ENCODE peak calls at places on chromosomes 2 and 18, in six cellular contexts. X, N, M, J, O and T are unnamed samples.

GRCh38 chr2:219458996-219459395 is 24.4 kb downstream of the SPEG start:
- DNase-seq in J (no peak), O (no peak), M (no peak), X (no peak), N (no peak), T (no peak)

GRCh38 chr2:71779306-71779855 is 326.0 kb downstream of the DYSF start:
- DNase-seq in N (no peak), O (no peak), J (no peak), X (no peak), M (no peak), T (no peak)

GRCh38 chr2:124485659-124486058 is 460.6 kb downstream of the CNTNAP5 start:
- DNase-seq in X (no peak), J (peak), N (no peak), M (no peak), O (no peak), T (no peak)

GRCh38 chr2:203535784-203536590 is 886 bp upstream of the RAPH1 start:
- DNase-seq in M (no peak), X (no peak), N (no peak), J (peak), O (no peak), T (no peak)

GRCh38 chr2:69724540-69725159 is 17.3 kb upstream of the ANXA4 start:
- DNase-seq in X (peak), M (peak), N (peak), J (peak), O (peak), T (peak)

GRCh38 chr2:219689676-219690628 is 62.5 kb downstream of the SLC4A3 start:
- DNase-seq in M (no peak), N (peak), O (peak), X (peak), J (peak), T (peak)

GRCh38 chr2:208097801-208098200 is 26.5 kb downstream of the CRYGD start:
- DNase-seq in N (no peak), O (peak), X (no peak), J (no peak), M (no peak), T (no peak)

GRCh38 chr2:8229546-8229986 is 452.3 kb upstream of the ID2 start:
- DNase-seq in X (peak), N (peak), M (peak), J (peak), O (no peak), T (no peak)

GRCh38 chr18:21735452-21736015 is 5.1 kb upstream of the MIB1 start:
- DNase-seq in O (peak), M (no peak), X (peak), N (no peak), J (peak), T (peak)

GRCh38 chr2:98170076-98170475 is 83.1 kb downstream of the VWA3B start:
- DNase-seq in M (no peak), N (no peak), O (no peak), J (no peak), X (no peak), T (no peak)

GRCh38 chr2:30113617-30114293 is 33.1 kb upstream of the YPEL5 start:
- DNase-seq in X (no peak), J (no peak), N (peak), O (peak), M (no peak), T (no peak)

GRCh38 chr2:54657664-54658083 is 65.8 kb upstream of the EML6 start:
- DNase-seq in X (no peak), O (peak), J (peak), M (peak), N (peak), T (no peak)

GRCh38 chr18:62529597-62529996 is 6.8 kb downstream of the ZCCHC2 start:
- DNase-seq in N (no peak), J (no peak), O (no peak), X (no peak), M (no peak), T (no peak)

GRCh38 chr18:59211629-59212028 is 8.3 kb upstream of the GRP start:
- DNase-seq in X (no peak), O (no peak), M (no peak), J (no peak), N (no peak), T (no peak)

GRCh38 chr2:148981350-148981749 is 57.1 kb upstream of the LYPD6B start:
- DNase-seq in J (no peak), X (no peak), O (no peak), M (peak), N (no peak), T (no peak)

GRCh38 chr2:203606051-203606450 is 71.0 kb upstream of the RAPH1 start:
- DNase-seq in O (no peak), J (no peak), M (no peak), X (no peak), N (no peak), T (no peak)

GRCh38 chr2:176566936-176567335 is 297.7 kb downstream of the MTX2 start:
- DNase-seq in X (no peak), N (no peak), J (no peak), O (peak), M (no peak), T (no peak)

GRCh38 chr2:52445720-52446119 is 1321.9 kb upstream of the CHAC2 start:
- DNase-seq in N (no peak), J (no peak), M (no peak), O (no peak), X (no peak), T (no peak)

GRCh38 chr2:11532434-11533055 is 1.3 kb upstream of the GREB1 start:
- DNase-seq in O (no peak), X (no peak), N (no peak), M (no peak), J (no peak), T (no peak)

GRCh38 chr2:14569294-14569693 is 63.2 kb upstream of the LRATD1 start:
- DNase-seq in O (no peak), J (no peak), X (no peak), M (no peak), N (no peak), T (no peak)

GRCh38 chr2:151347904-151348303 is 9.5 kb upstream of the TNFAIP6 start:
- DNase-seq in X (no peak), O (peak), M (no peak), N (no peak), J (no peak), T (no peak)

GRCh38 chr2:23475473-23475872 is 90.5 kb downstream of the KLHL29 start:
- DNase-seq in M (no peak), O (no peak), X (no peak), N (no peak), J (peak), T (no peak)

GRCh38 chr18:23619388-23619873 is 33.1 kb upstream of the NPC1 start:
- DNase-seq in X (peak), J (peak), O (peak), N (no peak), M (no peak), T (no peak)

GRCh38 chr18:26461405-26461804 is 86.9 kb downstream of the KCTD1 start:
- DNase-seq in O (no peak), J (no peak), M (no peak), N (no peak), X (no peak), T (no peak)

GRCh38 chr2:223215136-223215535 is 163.1 kb downstream of the KCNE4 start:
- DNase-seq in X (no peak), J (no peak), M (no peak), N (no peak), O (no peak), T (no peak)
- H3K27ac ChIP-seq in X (no peak), J (no peak), M (no peak), N (no peak), O (no peak), T (no peak)

GRCh38 chr2:216643986-216644662 is 10.9 kb downstream of the IGFBP2 start:
- DNase-seq in N (no peak), X (no peak), M (no peak), O (peak), J (peak), T (no peak)
- H3K27ac ChIP-seq in N (peak), X (peak), M (no peak), O (no peak), J (no peak), T (no peak)

DNA sequence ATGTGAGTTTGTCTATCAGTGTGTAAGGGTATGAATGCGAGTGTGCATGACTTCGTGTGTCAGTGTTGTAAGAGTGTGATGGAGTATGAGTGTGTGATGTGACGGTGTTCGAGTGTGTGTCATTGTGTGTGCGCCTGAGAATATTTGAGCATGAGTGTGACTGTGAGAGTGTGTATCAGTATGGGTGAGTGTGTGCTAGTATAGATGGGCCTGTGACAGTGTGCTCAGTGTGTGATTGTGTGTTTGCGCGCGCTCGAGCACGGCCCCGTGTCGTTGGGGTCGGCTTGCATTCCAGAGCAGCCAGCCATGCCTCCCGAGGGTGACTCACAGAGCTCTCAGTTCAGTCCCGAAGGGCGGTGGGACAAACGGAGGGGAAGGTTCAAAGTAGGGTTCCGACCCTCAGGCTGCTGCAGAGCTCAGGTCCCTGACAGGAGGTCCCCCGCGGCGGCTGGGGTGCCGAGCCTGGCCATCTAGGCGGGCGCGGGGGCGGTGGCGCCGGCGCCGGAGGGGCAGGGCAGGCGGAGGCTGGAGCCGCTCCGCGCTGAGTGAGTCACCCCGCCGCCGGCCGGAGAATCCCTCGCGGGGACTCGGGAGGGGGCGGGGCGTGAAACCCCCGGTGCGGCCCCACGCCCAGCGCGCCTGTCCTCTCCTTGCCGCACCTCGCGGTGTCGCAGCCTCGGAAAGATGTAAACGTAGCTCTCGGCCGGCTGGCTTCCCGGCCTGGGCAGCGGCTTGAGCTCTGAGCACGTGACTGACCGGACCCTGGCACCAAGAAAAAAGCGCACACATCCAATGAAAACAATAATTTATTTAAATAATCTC is 3.8 kb downstream of the DLX2 start:
- DNase-seq in N (no peak), O (peak), M (no peak), J (peak), X (no peak), T (no peak)
- H3K27ac ChIP-seq in N (peak), O (no peak), M (peak), J (no peak), X (no peak), T (no peak)

DNA sequence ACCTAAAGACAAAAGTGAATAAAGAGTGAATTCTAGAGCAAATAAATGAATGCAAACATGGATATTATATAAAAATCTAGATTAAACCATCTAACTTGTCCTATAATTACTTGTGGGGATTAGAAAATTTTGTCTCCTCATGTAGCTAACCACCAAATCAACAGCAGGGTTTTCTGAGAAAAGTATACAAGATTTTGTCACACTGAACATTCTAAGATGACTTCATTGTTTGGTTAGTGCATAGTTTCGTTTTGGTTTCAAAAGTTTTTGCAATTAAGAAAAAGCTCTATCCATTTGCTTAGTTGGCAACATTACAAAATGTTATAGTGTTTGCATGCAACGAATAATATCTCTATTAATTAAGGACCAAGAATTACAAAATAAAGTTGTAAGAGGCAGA is 125.0 kb downstream of the LRP2 start:
- DNase-seq in N (no peak), M (no peak), O (no peak), J (no peak), X (no peak), T (no peak)
- H3K27ac ChIP-seq in N (no peak), M (no peak), O (no peak), J (no peak), X (no peak), T (no peak)

GRCh38 chr2:215390550-215390913 is 45.3 kb downstream of the FN1 start:
- DNase-seq in M (no peak), O (no peak), X (no peak), N (no peak), J (no peak), T (no peak)
- H3K27ac ChIP-seq in M (no peak), O (no peak), X (no peak), N (no peak), J (no peak), T (no peak)

GRCh38 chr2:156181208-156181607 is 151.3 kb downstream of the NR4A2 start:
- DNase-seq in M (no peak), O (no peak), N (no peak), X (no peak), J (peak), T (no peak)
- H3K27ac ChIP-seq in M (no peak), O (no peak), N (no peak), X (no peak), J (no peak), T (no peak)

DNA sequence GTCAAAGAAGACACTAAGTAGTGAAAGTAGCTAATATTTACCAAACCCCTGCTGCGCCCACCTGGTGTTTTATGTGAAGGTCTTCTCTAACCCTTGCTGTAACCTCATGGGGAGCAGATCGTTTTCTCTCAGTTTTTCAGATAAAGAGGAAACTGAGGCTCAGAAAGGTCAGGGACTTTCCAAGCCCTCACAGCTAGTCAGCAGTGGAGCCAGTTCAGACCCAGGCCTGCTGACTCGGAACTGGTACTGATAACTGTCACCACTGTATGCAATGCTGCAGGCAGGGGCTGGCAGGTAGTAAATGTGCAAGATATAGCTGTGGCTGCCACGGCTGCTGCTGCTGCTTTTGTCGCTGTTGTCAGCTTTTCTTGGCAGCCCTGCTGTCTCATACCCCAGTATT is 69.1 kb downstream of the LRRFIP1 start:
- DNase-seq in X (no peak), N (no peak), J (no peak), O (no peak), M (no peak), T (no peak)
- H3K27ac ChIP-seq in X (peak), N (peak), J (no peak), O (peak), M (no peak), T (peak)

GRCh38 chr2:80476535-80477117 is 172.1 kb upstream of the LRRTM1 start:
- DNase-seq in X (no peak), M (no peak), J (no peak), O (no peak), N (no peak), T (no peak)
- H3K27ac ChIP-seq in X (no peak), M (no peak), J (no peak), O (no peak), N (peak), T (no peak)

GRCh38 chr2:101204400-101205095 is 48.1 kb upstream of the CNOT11 start:
- DNase-seq in X (no peak), N (no peak), M (no peak), J (no peak), O (no peak), T (no peak)

GRCh38 chr2:101200714-101201113 is 49.5 kb upstream of the TBC1D8 start:
- DNase-seq in J (no peak), N (no peak), X (no peak), O (peak), M (peak), T (no peak)

GRCh38 chr2:101208830-101209229 is 43.9 kb upstream of the CNOT11 start:
- DNase-seq in X (no peak), J (no peak), O (no peak), M (no peak), N (no peak), T (no peak)

GRCh38 chr2:101205521-101205998 is 47.1 kb upstream of the CNOT11 start:
- DNase-seq in J (peak), O (peak), M (peak), X (peak), N (peak), T (peak)

GRCh38 chr2:101206080-101206479 is 46.6 kb upstream of the CNOT11 start:
- DNase-seq in X (no peak), N (no peak), J (no peak), M (no peak), O (no peak), T (no peak)
- H3K27ac ChIP-seq in X (no peak), N (no peak), J (no peak), M (no peak), O (no peak), T (no peak)

DNA sequence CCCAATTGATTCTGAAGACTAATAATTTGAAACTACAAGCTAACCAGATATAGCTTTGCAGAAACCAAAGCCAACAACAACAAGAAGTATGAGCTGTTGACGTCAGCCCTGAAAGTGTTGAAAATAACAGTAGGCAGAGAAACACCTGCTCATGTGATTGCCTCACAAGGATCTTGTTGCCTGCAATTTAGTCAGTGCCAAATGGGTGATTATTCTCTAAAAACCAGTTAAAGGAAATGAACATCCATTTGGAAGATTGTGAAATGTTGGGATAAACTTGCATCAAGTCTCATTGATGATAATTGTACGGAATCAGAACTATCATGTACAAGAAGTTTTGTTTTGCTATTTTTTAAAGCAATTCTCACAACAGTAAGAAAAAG is 2.8 kb downstream of the CYTIP start:
- DNase-seq in N (no peak), M (no peak), O (peak), J (no peak), X (peak), T (no peak)
- H3K27ac ChIP-seq in N (peak), M (no peak), O (no peak), J (no peak), X (peak), T (no peak)